ENCODE peak calls at places on chromosomes 16 and 17, in four cellular contexts. S is substantia nigra, G is NCI-H2081, O is DMS153. I is an unnamed sample.
A peak's percentile ranks its signal among the peaks of the same experiment; 100 is the strongest.

GRCh38 chr16:85169333-85170065 is 57.2 kb upstream of the CIBAR2 start:
- DNase-seq in S (no peak), G (peak; percentile 8), O (no peak), I (no peak)

GRCh38 chr17:8472663-8473062 is 37.0 kb downstream of the NDEL1 start:
- DNase-seq in S (no peak), G (no peak), O (no peak), I (no peak)

GRCh38 chr17:58331815-58332719 is 3.5 kb upstream of the TSPOAP1 start:
- DNase-seq in S (peak; percentile 44), G (no peak), O (no peak), I (no peak)

GRCh38 chr17:3968886-3969524 is 4.8 kb upstream of the ATP2A3 start:
- DNase-seq in S (no peak), G (no peak), O (no peak), I (no peak)

GRCh38 chr17:12659500-12659899 is 6.2 kb upstream of the MYOCD start:
- DNase-seq in S (no peak), G (no peak), O (no peak), I (no peak)

GRCh38 chr17:39229274-39229913 is 3.6 kb upstream of the STAC2 start:
- DNase-seq in S (no peak), G (no peak), O (no peak), I (no peak)

GRCh38 chr17:82006468-82007227 is 16.0 kb downstream of the CENPX start:
- DNase-seq in S (no peak), G (no peak), O (no peak), I (no peak)

GRCh38 chr16:17476414-17477259 is 5.9 kb upstream of the XYLT1 start:
- DNase-seq in S (no peak), G (peak; percentile 63), O (peak; percentile 73), I (peak; percentile 74)

GRCh38 chr17:38550661-38551060 is 55.1 kb downstream of the SRCIN1 start:
- DNase-seq in S (no peak), G (no peak), O (no peak), I (no peak)

GRCh38 chr17:61205931-61206330 is 193.7 kb upstream of the TBX2 start:
- DNase-seq in S (no peak), G (no peak), O (no peak), I (no peak)

GRCh38 chr17:62725791-62726249 is 82.3 kb downstream of the MARCHF10 start:
- DNase-seq in S (no peak), G (no peak), O (no peak), I (no peak)

GRCh38 chr16:56107944-56108583 is 83.2 kb upstream of the GNAO1 start:
- DNase-seq in S (no peak), G (peak; percentile 5), O (peak; percentile 54), I (no peak)

GRCh38 chr16:1263591-1264216 is 7.8 kb downstream of the TPSD1 start:
- DNase-seq in S (no peak), G (no peak), O (no peak), I (no peak)

GRCh38 chr16:29729116-29729521 is 16.7 kb downstream of the C16orf54 start:
- DNase-seq in S (no peak), G (peak; percentile 42), O (peak; percentile 36), I (peak; percentile 23)

GRCh38 chr17:1929896-1930750 is 95.0 kb downstream of the RTN4RL1 start:
- DNase-seq in S (no peak), G (no peak), O (no peak), I (peak; percentile 39)

GRCh38 chr17:37056622-37057021 is 107.9 kb downstream of the AATF start:
- DNase-seq in S (no peak), G (no peak), O (no peak), I (no peak)

GRCh38 chr17:65293584-65294183 is 156.5 kb downstream of the RGS9 start:
- DNase-seq in S (no peak), G (peak; percentile 42), O (no peak), I (no peak)

GRCh38 chr17:62898239-62898864 is 67.7 kb upstream of the TANC2 start:
- DNase-seq in S (no peak), G (no peak), O (no peak), I (peak; percentile 46)

GRCh38 chr17:8059131-8059530 is 20.3 kb downstream of the ALOX15B start:
- DNase-seq in S (no peak), G (peak; percentile 80), O (no peak), I (no peak)

GRCh38 chr16:78257376-78257728 is 157.9 kb downstream of the WWOX start:
- DNase-seq in S (no peak), G (no peak), O (no peak), I (peak; percentile 12)

GRCh38 chr17:68328676-68329075 is 37.4 kb downstream of the ARSG start:
- DNase-seq in S (no peak), G (no peak), O (no peak), I (no peak)

GRCh38 chr17:65054602-65055001 is 1.9 kb downstream of the GNA13 start:
- DNase-seq in S (no peak), G (no peak), O (no peak), I (no peak)

GRCh38 chr16:78325532-78325931 is 226.1 kb downstream of the WWOX start:
- DNase-seq in S (no peak), G (no peak), O (peak; percentile 7), I (no peak)